ENCODE peak calls at places on chromosomes 4 and X, in four cellular contexts. L is dermis microvascular lymphatic vessel endothelial cell; O is stimulated activated CD8-positive, alpha-beta memory T cell treated with anti-CD3 and anti-CD28 coated beads, Interleukin-7, amount 100 ng/mL, for 24 hours; J is stimulated activated CD4-positive, alpha-beta T cell treated with anti-CD3 and anti-CD28 coated beads, TNF-alpha, amount 100 ng/mL, for 4 hours. B is an unnamed sample.

GRCh38 chrX:41870719-41871151 is 52.6 kb downstream of the CASK start:
- DNase-seq in O (no peak), J (no peak), L (peak), B (no peak)

GRCh38 chr4:150493846-150494245 is 88.1 kb upstream of the MAB21L2 start:
- DNase-seq in L (no peak), O (no peak), J (no peak), B (no peak)

GRCh38 chrX:9204560-9204959 is 170.6 kb upstream of the FAM9B start:
- DNase-seq in J (no peak), L (no peak), O (no peak), B (no peak)

GRCh38 chr4:76539979-76540378 is 105.0 kb downstream of the SHROOM3 start:
- DNase-seq in L (no peak), O (no peak), J (no peak), B (no peak)

GRCh38 chr4:4415806-4416805 is 29.2 kb downstream of the NSG1 start:
- DNase-seq in L (no peak), O (no peak), J (no peak), B (no peak)

GRCh38 chrX:20253232-20253543 is 13.5 kb downstream of the RPS6KA3 start:
- DNase-seq in L (no peak), J (no peak), O (no peak), B (no peak)

GRCh38 chrX:86121916-86122315 is 26.3 kb upstream of the DACH2 start:
- DNase-seq in O (no peak), L (no peak), J (no peak), B (no peak)

GRCh38 chr4:55397521-55398321 is 2.0 kb downstream of the TMEM165 start:
- DNase-seq in J (no peak), O (no peak), L (peak), B (no peak)

GRCh38 chrX:154486052-154486395 is 391 bp downstream of the UBL4A start:
- DNase-seq in O (no peak), L (peak), J (no peak), B (no peak)

GRCh38 chr4:102230194-102230593 is 115.1 kb downstream of the SLC39A8 start:
- DNase-seq in O (no peak), L (no peak), J (no peak), B (no peak)

GRCh38 chrX:118495061-118495921 is at the start of gene DOCK11:
- DNase-seq in L (peak), J (peak), O (peak), B (no peak)

GRCh38 chr4:95637047-95637600 is 88.4 kb upstream of the UNC5C start:
- DNase-seq in L (no peak), J (no peak), O (no peak), B (no peak)

GRCh38 chrX:140733766-140734342 is 24.3 kb downstream of the LINC00632 start:
- DNase-seq in J (no peak), O (no peak), L (peak), B (no peak)

GRCh38 chrX:122565952-122566351 is 618.1 kb upstream of the GRIA3 start:
- DNase-seq in L (no peak), J (no peak), O (no peak), B (no peak)

GRCh38 chr4:79528241-79528706 is 120.2 kb upstream of the GK2 start:
- DNase-seq in J (no peak), O (no peak), L (no peak), B (no peak)

GRCh38 chrX:121349263-121349662 is 301.9 kb downstream of the GLUD2 start:
- DNase-seq in J (no peak), O (no peak), L (no peak), B (no peak)

GRCh38 chr4:12633058-12633651 is 851.0 kb downstream of the RAB28 start:
- DNase-seq in L (peak), O (peak), J (peak), B (peak)

GRCh38 chr4:61500883-61501282 is 300.8 kb downstream of the ADGRL3 start:
- DNase-seq in O (no peak), L (no peak), J (no peak), B (no peak)

GRCh38 chr4:71296945-71297344 is 41.9 kb upstream of the SLC4A4 start:
- DNase-seq in J (no peak), O (no peak), L (no peak), B (no peak)

GRCh38 chrX:57741107-57741506 is 61.0 kb upstream of the NLRP2B start:
- DNase-seq in O (no peak), J (no peak), L (no peak), B (no peak)

GRCh38 chr4:52091811-52092210 is 40.7 kb downstream of the SPATA18 start:
- DNase-seq in L (no peak), O (no peak), J (no peak), B (no peak)

GRCh38 chrX:102950908-102951866 is 14.1 kb downstream of the RAB40AL start:
- DNase-seq in O (peak), J (peak), L (peak), B (peak)

GRCh38 chrX:80388206-80388605 is 32.0 kb upstream of the TENT5D start:
- DNase-seq in L (no peak), O (no peak), J (no peak), B (no peak)

GRCh38 chr4:118224239-118224829 is 128.5 kb downstream of the PRSS12 start:
- DNase-seq in J (no peak), O (no peak), L (peak), B (peak)

GRCh38 chr4:7108660-7109059 is 40.8 kb upstream of the GRPEL1 start:
- DNase-seq in J (no peak), O (no peak), L (no peak), B (no peak)

GRCh38 chr4:128519163-128519810 is 231.7 kb upstream of the PGRMC2 start:
- DNase-seq in J (no peak), L (peak), O (no peak), B (no peak)

GRCh38 chrX:36978886-36979285 is 29.3 kb upstream of the FAM47C start:
- DNase-seq in J (no peak), O (no peak), L (peak), B (no peak)

GRCh38 chr4:1975391-1975801 is 33.4 kb downstream of the NELFA start:
- DNase-seq in O (no peak), J (no peak), L (no peak), B (no peak)

GRCh38 chr4:181569553-181569952 is 673.6 kb upstream of the TENM3 start:
- DNase-seq in J (no peak), L (no peak), O (no peak), B (no peak)

GRCh38 chrX:119753639-119754257 is 4.6 kb upstream of the SOWAHD start:
- DNase-seq in J (peak), O (no peak), L (peak), B (peak)

GRCh38 chr4:112778520-112778919 is 141.6 kb downstream of the LARP7 start:
- DNase-seq in O (no peak), L (no peak), J (no peak), B (no peak)

GRCh38 chr4:184268574-184269160 is 51.0 kb upstream of the ENPP6 start:
- DNase-seq in L (peak), O (no peak), J (no peak), B (no peak)

GRCh38 chr4:107824367-107825071 is at the start of gene SGMS2:
- DNase-seq in O (peak), J (peak), L (peak), B (peak)